ENCODE peak calls at places on chromosomes 16 and 17, in nine cellular contexts. M is activated naive CD4-positive, alpha-beta T cell treated with anti-CD3 and anti-CD28 coated beads, Interleukin-2, amount 50 U/mL, for 72 hours; A is A172; J is prostate gland; L is NCI-H1436; I is EH; Q is stimulated activated CD4-positive, alpha-beta T cell treated with anti-CD3 and anti-CD28 coated beads, Interleukin-15, amount 100 ng/mL, for 24 hours; F is EL; Y is OCI-LY7. P is an unnamed sample.

GRCh38 chr16:20760346-20760745 is 3.5 kb upstream of the ACSM3 start:
- DNase-seq in M (no peak), A (no peak), J (no peak), L (no peak), I (no peak), Q (no peak), F (no peak), Y (peak), P (no peak)

GRCh38 chr16:31301708-31302400 is 42.1 kb downstream of the ITGAM start:
- DNase-seq in M (no peak), A (peak), J (no peak), L (no peak), I (peak), Q (no peak), F (no peak), Y (peak), P (no peak)

GRCh38 chr16:86205521-86206245 is 304.6 kb upstream of the FOXF1 start:
- DNase-seq in M (no peak), A (no peak), J (no peak), L (no peak), I (no peak), Q (no peak), F (no peak), Y (no peak), P (no peak)

GRCh38 chr16:11391576-11391975 is 46.3 kb downstream of the RMI2 start:
- DNase-seq in M (no peak), A (no peak), J (peak), L (peak), I (no peak), Q (no peak), F (no peak), Y (no peak), P (no peak)

GRCh38 chr16:4591706-4592470 is 22.8 kb downstream of the UBALD1 start:
- DNase-seq in M (no peak), A (no peak), J (no peak), L (no peak), I (no peak), Q (no peak), F (no peak), Y (no peak), P (no peak)

GRCh38 chr16:4831616-4832015 is 15.5 kb downstream of the GLYR1 start:
- DNase-seq in M (no peak), A (no peak), J (no peak), L (no peak), I (no peak), Q (no peak), F (no peak), Y (no peak), P (no peak)

GRCh38 chr16:86379505-86379846 is 130.9 kb upstream of the FOXF1 start:
- DNase-seq in M (no peak), A (peak), J (no peak), L (no peak), I (peak), Q (no peak), F (peak), Y (no peak), P (no peak)

GRCh38 chr16:83847371-83848225 is 39.8 kb downstream of the HSBP1 start:
- DNase-seq in M (no peak), A (no peak), J (no peak), L (no peak), I (peak), Q (no peak), F (no peak), Y (no peak), P (no peak)

GRCh38 chr16:70526403-70526802 is 2.8 kb downstream of the SF3B3 start:
- DNase-seq in M (no peak), A (no peak), J (no peak), L (no peak), I (no peak), Q (no peak), F (no peak), Y (peak), P (no peak)

GRCh38 chr16:30605148-30605547 is 5.0 kb downstream of the ZNF689 start:
- DNase-seq in M (no peak), A (no peak), J (no peak), L (no peak), I (no peak), Q (no peak), F (no peak), Y (no peak), P (no peak)

GRCh38 chr17:9274119-9274445 is 252.8 kb downstream of the NTN1 start:
- DNase-seq in M (peak), A (no peak), J (no peak), L (no peak), I (no peak), Q (peak), F (no peak), Y (no peak), P (no peak)

GRCh38 chr17:77331161-77331864 is 190.5 kb downstream of the SEC14L1 start:
- DNase-seq in M (peak), A (peak), J (peak), L (peak), I (peak), Q (peak), F (peak), Y (peak), P (peak)

GRCh38 chr16:87199379-87199778 is 117.8 kb downstream of the C16orf95 start:
- DNase-seq in M (no peak), A (no peak), J (no peak), L (no peak), I (no peak), Q (no peak), F (no peak), Y (no peak), P (no peak)

GRCh38 chr17:3952186-3952585 is 12.1 kb downstream of the ATP2A3 start:
- DNase-seq in M (no peak), A (no peak), J (no peak), L (no peak), I (no peak), Q (no peak), F (no peak), Y (no peak), P (no peak)

GRCh38 chr17:55635253-55635766 is 87.4 kb downstream of the TMEM100 start:
- DNase-seq in M (no peak), A (no peak), J (no peak), L (no peak), I (no peak), Q (no peak), F (no peak), Y (no peak), P (no peak)

GRCh38 chr17:50533720-50534148 is 1.2 kb downstream of the EPN3 start:
- DNase-seq in M (no peak), A (no peak), J (peak), L (no peak), I (peak), Q (no peak), F (peak), Y (no peak), P (peak)

GRCh38 chr17:50102164-50102991 is 7.2 kb downstream of the PDK2 start:
- DNase-seq in M (no peak), A (no peak), J (no peak), L (no peak), I (no peak), Q (no peak), F (no peak), Y (no peak), P (no peak)

GRCh38 chr17:45248132-45248936 is 13.6 kb downstream of the SPATA32 start:
- DNase-seq in M (peak), A (no peak), J (peak), L (peak), I (no peak), Q (peak), F (no peak), Y (peak), P (no peak)

GRCh38 chr16:14629612-14629918 is 495 bp downstream of the PARN start:
- DNase-seq in M (no peak), A (peak), J (no peak), L (no peak), I (no peak), Q (no peak), F (peak), Y (no peak), P (peak)

GRCh38 chr16:85058909-85059308 is 31.3 kb downstream of the KIAA0513 start:
- DNase-seq in M (no peak), A (no peak), J (no peak), L (no peak), I (no peak), Q (no peak), F (no peak), Y (no peak), P (no peak)

GRCh38 chr16:50960517-50961202 is 190.4 kb downstream of the SALL1 start:
- DNase-seq in M (no peak), A (no peak), J (no peak), L (no peak), I (no peak), Q (no peak), F (no peak), Y (no peak), P (no peak)